ENCODE peak calls at places on chromosomes 11 and 22, in six cellular contexts. U is H9, V is IMR-90, F is H1, G is neuronal stem cell, N is mesenchymal stem cell. A is an unnamed sample.

GRCh38 chr11:36308577-36308976 is 12.5 kb downstream of the PRR5L start:
- DNase-seq in U (no peak), V (no peak), F (no peak), G (no peak), N (no peak), A (no peak)

GRCh38 chr22:44023404-44024287 is 456 bp upstream of the PARVB start:
- DNase-seq in U (peak; percentile 42), V (peak; percentile 12), F (no peak), G (no peak), N (peak; percentile 61), A (peak; percentile 19)

GRCh38 chr11:129950319-129951034 is 52.2 kb downstream of the PRDM10 start:
- DNase-seq in U (no peak), V (peak; percentile 65), F (no peak), G (no peak), N (peak; percentile 50), A (no peak)

GRCh38 chr11:32148824-32149223 is 58.0 kb downstream of the RCN1 start:
- DNase-seq in U (no peak), V (no peak), F (no peak), G (no peak), N (no peak), A (peak; percentile 66)

GRCh38 chr11:93654266-93654665 is 7.2 kb upstream of the CEP295 start:
- DNase-seq in U (no peak), V (no peak), F (no peak), G (no peak), N (no peak), A (no peak)

GRCh38 chr11:60127311-60127811 is 38.9 kb downstream of the MS4A2 start:
- DNase-seq in U (no peak), V (no peak), F (no peak), G (no peak), N (no peak), A (peak; percentile 45)

GRCh38 chr11:120749389-120749788 is 237.8 kb downstream of the GRIK4 start:
- DNase-seq in U (no peak), V (no peak), F (no peak), G (no peak), N (no peak), A (no peak)

GRCh38 chr22:28044546-28045173 is 125.6 kb upstream of the PITPNB start:
- DNase-seq in U (no peak), V (no peak), F (no peak), G (no peak), N (no peak), A (peak; percentile 24)

GRCh38 chr11:110715541-110715940 is 3.3 kb upstream of the ARHGAP20 start:
- DNase-seq in U (no peak), V (peak; percentile 86), F (no peak), G (no peak), N (peak; percentile 32), A (peak; percentile 77)

GRCh38 chr11:16604784-16605439 is 133.5 kb upstream of the C11orf58 start:
- DNase-seq in U (peak; percentile 39), V (peak; percentile 35), F (no peak), G (peak; percentile 40), N (peak; percentile 57), A (peak; percentile 47)

GRCh38 chr11:14643697-14644395 is at the start of gene PDE3B:
- DNase-seq in U (peak; percentile 90), V (peak; percentile 27), F (no peak), G (peak; percentile 72), N (peak; percentile 61), A (peak; percentile 45)

GRCh38 chr22:42367980-42368378 is 64.2 kb downstream of the NFAM1 start:
- DNase-seq in U (no peak), V (no peak), F (no peak), G (no peak), N (no peak), A (no peak)
- H2AK5ac ChIP-seq in U (no peak overlapping the region), V (no peak overlapping the region), F (no peak overlapping the region), G (peak overlapping the region; percentile 95), N (no peak overlapping the region), A (no peak overlapping the region)

GRCh38 chr11:46366661-46367161 is 14.8 kb upstream of the MDK start:
- DNase-seq in U (no peak), V (no peak), F (no peak), G (no peak), N (no peak), A (no peak)
- H4K91ac ChIP-seq in U (no peak overlapping the region), V (no peak overlapping the region), F (no peak overlapping the region), G (no peak overlapping the region), N (peak overlapping the region; percentile 25), A (no peak overlapping the region)

GRCh38 chr11:43866520-43866919 is 14.1 kb upstream of the ALKBH3 start:
- DNase-seq in U (no peak), V (peak; percentile 80), F (no peak), G (no peak), N (peak; percentile 84), A (no peak)
- H2AK5ac ChIP-seq in U (no peak overlapping the region), V (no peak overlapping the region), F (no peak overlapping the region), G (no peak overlapping the region), N (no peak overlapping the region), A (no peak overlapping the region)

DNA sequence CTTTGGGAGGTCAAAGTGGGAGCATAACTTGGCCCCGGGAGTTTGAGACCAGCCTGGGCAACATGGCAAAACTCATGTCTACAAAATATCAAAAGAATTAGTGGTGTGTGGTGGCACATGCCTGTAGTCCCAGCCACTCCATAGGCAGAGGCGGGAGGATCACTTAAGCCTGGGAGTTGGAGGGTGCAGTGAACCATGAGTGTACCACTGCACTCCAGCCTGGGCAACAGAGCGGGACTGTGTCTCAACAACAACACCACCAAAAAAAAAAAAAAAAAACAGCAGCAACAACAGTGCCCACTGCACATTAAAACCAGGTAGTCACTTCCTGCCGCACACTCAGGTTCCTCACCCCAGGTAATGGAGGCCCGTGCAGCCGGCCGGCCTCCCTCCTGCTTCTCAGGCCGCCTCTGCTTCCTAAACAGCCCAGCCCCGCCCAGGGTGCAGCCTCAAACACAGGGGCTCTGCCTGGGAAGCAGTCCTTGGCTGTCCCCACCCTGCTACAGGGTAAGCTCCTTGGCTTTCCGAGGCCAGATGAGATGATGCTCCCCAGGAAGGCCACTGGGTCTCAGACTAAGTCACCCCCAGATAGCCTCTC is 318.3 kb downstream of the SHANK2 start:
- DNase-seq in U (no peak), V (no peak), F (no peak), G (no peak), N (no peak), A (no peak)
- H4K91ac ChIP-seq in U (no peak overlapping the region), V (no peak overlapping the region), F (no peak overlapping the region), G (no peak overlapping the region), N (no peak overlapping the region), A (no peak overlapping the region)

DNA sequence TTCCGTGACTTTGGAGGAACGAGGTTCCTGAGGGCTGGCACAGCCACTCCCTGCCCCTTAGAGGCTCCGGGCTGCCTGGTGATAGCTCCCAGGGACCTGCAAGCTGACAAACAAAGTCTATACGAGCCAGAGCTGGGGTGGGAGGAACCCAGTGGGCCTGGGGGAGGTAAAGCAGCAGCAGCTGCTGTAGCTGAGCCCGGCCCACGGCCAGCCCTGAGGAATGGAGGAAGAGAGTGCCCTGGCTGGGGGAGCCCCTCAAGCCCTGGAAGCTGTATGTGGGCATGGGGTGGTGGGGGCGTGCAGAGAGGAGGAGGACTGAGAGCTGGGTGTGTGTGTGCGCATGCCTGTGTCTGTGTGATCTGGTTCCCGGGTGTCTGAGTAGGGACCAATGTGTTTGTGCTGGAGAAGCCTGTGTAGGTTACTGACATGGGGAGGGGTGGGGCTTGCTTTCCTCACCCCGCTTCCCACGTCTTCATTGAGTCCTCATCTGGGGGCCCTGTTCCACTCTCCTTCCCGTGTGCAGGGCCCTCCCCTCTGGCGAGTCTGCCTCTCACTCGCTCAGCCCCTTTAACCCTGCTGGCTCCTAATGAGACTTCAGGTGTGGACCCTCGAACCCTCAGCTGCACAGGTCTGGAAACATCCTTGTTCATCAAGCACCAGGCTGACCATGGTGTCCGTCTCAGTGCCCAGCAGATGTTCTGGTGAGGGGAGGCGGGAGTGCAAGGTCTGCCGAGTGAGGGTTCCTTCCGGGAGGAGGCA is 10.8 kb downstream of the ST3GAL4 start:
- DNase-seq in U (no peak), V (no peak), F (no peak), G (no peak), N (no peak), A (no peak)
- H2AK5ac ChIP-seq in U (no peak overlapping the region), V (no peak overlapping the region), F (no peak overlapping the region), G (peak overlapping the region; percentile 6), N (no peak overlapping the region), A (no peak overlapping the region)

GRCh38 chr11:30411383-30411782 is 88.5 kb downstream of the ARL14EP start:
- DNase-seq in U (no peak), V (peak; percentile 0), F (no peak), G (no peak), N (peak; percentile 3), A (no peak)
- H4K91ac ChIP-seq in U (no peak overlapping the region), V (no peak overlapping the region), F (no peak overlapping the region), G (no peak overlapping the region), N (no peak overlapping the region), A (no peak overlapping the region)

DNA sequence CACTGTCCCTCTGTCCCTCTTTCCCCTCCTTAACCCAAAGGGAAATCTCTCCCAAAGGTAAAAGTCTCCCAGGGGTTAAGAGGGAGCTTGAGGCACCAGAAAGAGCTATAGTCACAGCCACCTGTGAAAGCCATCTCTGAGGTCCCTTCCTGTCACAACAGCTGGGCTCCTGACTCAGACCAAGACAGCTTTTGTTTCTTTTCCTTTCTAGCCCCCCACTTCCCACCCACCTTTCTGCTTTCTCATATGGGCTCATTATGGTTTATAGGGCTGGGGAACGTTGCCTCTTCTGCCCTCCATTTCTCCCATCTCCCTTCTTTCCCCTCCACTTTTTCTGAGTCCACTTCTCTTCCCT is 19.1 kb downstream of the MIF start:
- DNase-seq in U (no peak), V (no peak), F (no peak), G (no peak), N (no peak), A (no peak)
- H2AK5ac ChIP-seq in U (no peak overlapping the region), V (peak overlapping the region; percentile 86), F (no peak overlapping the region), G (peak overlapping the region; percentile 47), N (peak overlapping the region; percentile 49), A (peak overlapping the region; percentile 19)

DNA sequence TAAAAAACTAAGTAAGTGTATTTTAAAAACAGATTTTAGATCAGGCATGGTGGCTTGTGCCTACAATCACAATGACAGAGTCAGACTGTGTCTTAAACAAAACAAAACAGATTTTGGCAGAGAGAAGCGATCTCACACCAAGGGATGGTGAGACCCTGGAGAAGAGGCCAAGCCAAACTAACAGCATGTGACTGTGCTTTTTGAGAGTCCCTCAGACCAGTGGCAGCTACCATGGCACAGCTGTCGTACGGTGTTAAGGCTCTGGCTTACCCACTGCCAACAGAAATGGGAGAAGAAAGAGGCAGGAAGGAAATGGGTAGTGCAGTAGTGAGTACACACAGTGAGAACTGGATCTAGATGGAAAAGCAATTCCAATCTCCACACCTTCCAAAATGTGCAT is 60.6 kb downstream of the SGSM3 start:
- DNase-seq in U (no peak), V (no peak), F (no peak), G (no peak), N (no peak), A (no peak)
- H4K91ac ChIP-seq in U (no peak overlapping the region), V (no peak overlapping the region), F (no peak overlapping the region), G (no peak overlapping the region), N (no peak overlapping the region), A (no peak overlapping the region)

DNA sequence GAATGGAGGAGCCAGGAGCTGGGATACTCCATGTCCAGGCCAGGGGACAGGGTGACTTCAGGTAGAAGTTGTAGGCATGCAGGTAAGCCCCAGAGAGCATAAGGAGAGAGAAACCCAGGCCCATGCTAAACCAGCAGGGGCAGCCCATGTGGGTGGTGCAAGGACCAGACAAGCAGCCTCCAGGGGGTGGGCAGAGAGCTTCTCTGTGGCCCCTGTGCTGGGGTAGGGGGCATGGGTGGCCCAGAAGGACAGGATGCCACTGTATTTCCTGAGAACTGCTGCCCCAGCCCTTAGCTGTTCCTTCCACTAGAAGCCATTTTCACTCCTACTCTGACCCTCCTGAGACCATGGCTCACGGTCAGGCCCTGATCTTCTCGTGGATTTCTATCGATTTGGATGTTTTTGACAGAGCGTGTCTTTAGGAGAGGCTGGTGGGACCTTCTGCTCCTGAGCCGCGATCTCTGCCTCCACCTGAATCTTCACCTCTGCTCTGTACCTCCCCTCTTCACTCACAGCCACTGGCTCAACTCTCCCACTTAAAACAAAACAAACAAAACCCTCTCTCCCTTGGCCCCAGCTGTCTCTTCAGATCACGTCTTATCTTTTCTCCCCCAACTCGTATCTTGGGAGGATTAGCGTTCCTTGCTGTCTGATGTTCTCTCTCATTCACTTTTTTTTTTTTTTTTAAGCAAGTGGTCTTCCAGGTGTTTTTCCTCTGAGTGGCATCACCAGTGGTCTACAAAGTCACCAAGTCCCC is 112.2 kb downstream of the NECTIN1 start:
- DNase-seq in U (no peak), V (no peak), F (no peak), G (no peak), N (no peak), A (no peak)
- H2AK5ac ChIP-seq in U (no peak overlapping the region), V (peak overlapping the region; percentile 76), F (no peak overlapping the region), G (peak overlapping the region; percentile 57), N (peak overlapping the region; percentile 15), A (no peak overlapping the region)

A was measured in trophoblast cell.